ENCODE peak calls at places on chromosome 5, in six cellular contexts. F, I, D, Z, R and N are unnamed samples.

GRCh38 chr5:149397530-149397929 is 18.4 kb upstream of the IL17B start:
- DNase-seq in R (no peak), F (no peak), I (peak), D (no peak), Z (no peak), N (peak)

GRCh38 chr5:78594946-78595921 is 53.3 kb downstream of the LHFPL2 start:
- DNase-seq in F (no peak), D (peak), I (peak), R (no peak), Z (peak), N (peak)

GRCh38 chr5:78553578-78553977 is 95.0 kb downstream of the LHFPL2 start:
- DNase-seq in I (no peak), F (no peak), R (no peak), Z (no peak), D (no peak), N (no peak)

GRCh38 chr5:137192293-137192743 is 306.8 kb downstream of the SPOCK1 start:
- DNase-seq in I (no peak), R (no peak), D (no peak), F (no peak), Z (no peak), N (peak)

GRCh38 chr5:112084149-112084548 is 327.2 kb upstream of the NREP start:
- DNase-seq in I (peak), Z (no peak), D (no peak), R (no peak), F (no peak), N (no peak)

GRCh38 chr5:40790947-40791593 is 7.1 kb downstream of the PRKAA1 start:
- DNase-seq in R (no peak), I (no peak), D (no peak), F (no peak), Z (no peak), N (no peak)

GRCh38 chr5:73338201-73339126 is 110.1 kb downstream of the FOXD1 start:
- DNase-seq in Z (no peak), I (no peak), F (no peak), D (no peak), R (no peak), N (peak)

GRCh38 chr5:168227973-168228615 is 63.4 kb upstream of the WWC1 start:
- DNase-seq in R (no peak), I (no peak), Z (no peak), D (no peak), F (no peak), N (no peak)

GRCh38 chr5:118653155-118653554 is 335.2 kb downstream of the DTWD2 start:
- DNase-seq in Z (no peak), F (no peak), D (no peak), R (no peak), I (no peak), N (no peak)

GRCh38 chr5:17796757-17797398 is 162.6 kb downstream of the TAF11L14 start:
- DNase-seq in F (no peak), D (no peak), I (no peak), R (no peak), Z (no peak), N (no peak)

GRCh38 chr5:173629628-173630027 is 13.2 kb upstream of the BOD1 start:
- DNase-seq in F (peak), R (no peak), I (no peak), Z (no peak), D (no peak), N (no peak)

GRCh38 chr5:136025900-136026299 is 2.9 kb upstream of the TGFBI start:
- DNase-seq in R (no peak), Z (peak), I (no peak), F (no peak), D (peak), N (peak)

GRCh38 chr5:91848453-91848852 is 465.3 kb upstream of the ARRDC3 start:
- DNase-seq in F (no peak), D (no peak), I (peak), Z (no peak), R (no peak), N (no peak)

GRCh38 chr5:149617760-149618306 is 36.5 kb downstream of the ARHGEF37 start:
- DNase-seq in D (no peak), Z (no peak), F (no peak), R (no peak), I (no peak), N (no peak)

GRCh38 chr5:59275537-59276276 is 617.8 kb downstream of the PDE4D start:
- DNase-seq in Z (no peak), I (peak), F (peak), D (peak), R (peak), N (peak)

GRCh38 chr5:2017540-2018389 is 135.0 kb upstream of the IRX4 start:
- DNase-seq in F (peak), Z (no peak), I (no peak), R (peak), D (no peak), N (no peak)

GRCh38 chr5:93580387-93581100 is 475 bp downstream of the NR2F1-AS1 start:
- DNase-seq in Z (no peak), I (no peak), F (no peak), R (peak), D (no peak), N (no peak)

GRCh38 chr5:151923865-151924264 is 786 bp downstream of the GLRA1 start:
- DNase-seq in F (peak), Z (no peak), D (no peak), I (no peak), R (no peak), N (no peak)

GRCh38 chr5:17441351-17441750 is 56.7 kb upstream of the TAF11L2 start:
- DNase-seq in F (no peak), I (no peak), R (no peak), D (no peak), Z (no peak), N (no peak)

GRCh38 chr5:5220896-5221295 is 80.8 kb downstream of the ADAMTS16 start:
- DNase-seq in R (no peak), Z (no peak), I (no peak), F (no peak), D (no peak), N (no peak)

GRCh38 chr5:179285236-179285635 is 60.0 kb downstream of the ADAMTS2 start:
- DNase-seq in I (no peak), F (no peak), R (no peak), Z (no peak), D (no peak), N (peak)

GRCh38 chr5:175517824-175518450 is 39.6 kb downstream of the SFXN1 start:
- DNase-seq in D (no peak), Z (no peak), F (no peak), R (no peak), I (peak), N (peak)

GRCh38 chr5:164672931-164673694 is 1167.7 kb downstream of the MAT2B start:
- DNase-seq in I (no peak), R (no peak), Z (no peak), D (no peak), F (no peak), N (no peak)

GRCh38 chr5:172868436-172868923 is 34.4 kb downstream of the ERGIC1 start:
- DNase-seq in Z (no peak), R (no peak), I (no peak), D (no peak), F (no peak), N (no peak)

GRCh38 chr5:126419102-126419501 is 4.1 kb upstream of the GRAMD2B start:
- DNase-seq in I (no peak), Z (no peak), F (no peak), D (no peak), R (no peak), N (no peak)